ENCODE peak calls at places on chromosomes 1 and 21, in six cellular contexts. R is activated CD4-positive, CD25-positive, alpha-beta regulatory T cell; O is GM04504; V is upper lobe of right lung; I is gastrocnemius medialis; B is astrocyte of the cerebellum. D is an unnamed sample.

GRCh38 chr1:55632906-55633305 is 417.7 kb upstream of the USP24 start:
- DNase-seq in V (no peak), O (no peak), B (no peak), R (no peak), I (no peak), D (no peak)

GRCh38 chr21:36422279-36423098 is 37.3 kb downstream of the CHAF1B start:
- DNase-seq in B (no peak), I (peak; percentile 41), R (no peak), O (peak; percentile 19), V (peak; percentile 73), D (peak; percentile 31)

GRCh38 chr1:154714638-154715037 is 106.7 kb upstream of the ADAR start:
- DNase-seq in V (no peak), B (no peak), I (peak; percentile 52), R (no peak), O (no peak), D (no peak)

GRCh38 chr1:59232209-59232608 is 64.7 kb upstream of the FGGY start:
- DNase-seq in V (no peak), B (no peak), R (no peak), O (no peak), I (no peak), D (no peak)

GRCh38 chr1:75470448-75470847 is 140.5 kb downstream of the SLC44A5 start:
- DNase-seq in I (no peak), B (no peak), R (no peak), V (no peak), O (no peak), D (no peak)

GRCh38 chr1:174974711-174975111 is 25.0 kb upstream of the CACYBP start:
- DNase-seq in B (no peak), O (no peak), R (no peak), I (no peak), V (no peak), D (no peak)

GRCh38 chr1:116766616-116767469 is 12.6 kb downstream of the CD2 start:
- DNase-seq in B (no peak), O (no peak), I (no peak), V (no peak), R (no peak), D (no peak)

GRCh38 chr1:239987103-239987745 is 104.5 kb upstream of the FMN2 start:
- DNase-seq in O (no peak), R (no peak), V (no peak), I (no peak), B (peak; percentile 26), D (no peak)

GRCh38 chr1:199868777-199869176 is 158.7 kb upstream of the NR5A2 start:
- DNase-seq in B (no peak), V (no peak), O (no peak), R (no peak), I (no peak), D (no peak)

GRCh38 chr1:46362158-46362557 is 21.6 kb downstream of the NSUN4 start:
- DNase-seq in O (no peak), B (no peak), V (no peak), R (no peak), I (no peak), D (no peak)

GRCh38 chr1:38127432-38127831 is 80.8 kb upstream of the POU3F1 start:
- DNase-seq in B (no peak), I (no peak), R (no peak), V (no peak), O (no peak), D (no peak)

GRCh38 chr1:75567212-75567611 is 43.7 kb downstream of the SLC44A5 start:
- DNase-seq in B (no peak), O (no peak), I (no peak), R (no peak), V (no peak), D (no peak)

GRCh38 chr21:45857761-45858160 is 123.8 kb upstream of the COL6A1 start:
- DNase-seq in B (no peak), I (no peak), O (no peak), R (no peak), V (no peak), D (no peak)

GRCh38 chr1:188949701-188950100 is 1528.0 kb downstream of the BRINP3 start:
- DNase-seq in V (no peak), B (no peak), R (no peak), I (no peak), O (no peak), D (no peak)

GRCh38 chr1:110765640-110766335 is 91.0 kb upstream of the KCNA3 start:
- DNase-seq in V (no peak), O (peak; percentile 10), I (no peak), R (no peak), B (peak; percentile 6), D (peak; percentile 4)

GRCh38 chr1:196808529-196809235 is 10.8 kb upstream of the CFHR1 start:
- DNase-seq in B (no peak), I (no peak), V (peak; percentile 50), R (no peak), O (no peak), D (no peak)

GRCh38 chr1:228884615-228885566 is 149.6 kb downstream of the RHOU start:
- DNase-seq in R (no peak), B (no peak), O (no peak), V (no peak), I (no peak), D (no peak)

GRCh38 chr1:41950820-41951219 is 32.1 kb upstream of the HIVEP3 start:
- DNase-seq in O (no peak), B (no peak), V (no peak), I (no peak), R (no peak), D (no peak)

GRCh38 chr1:31744165-31744888 is 19.8 kb downstream of the ADGRB2 start:
- DNase-seq in V (no peak), O (no peak), B (no peak), R (no peak), I (no peak), D (no peak)

GRCh38 chr1:107683198-107683657 is 281.8 kb downstream of the VAV3 start:
- DNase-seq in B (no peak), I (no peak), R (no peak), O (no peak), V (no peak), D (no peak)

GRCh38 chr1:63575340-63575826 is 17.8 kb upstream of the PGM1 start:
- DNase-seq in V (no peak), R (no peak), B (no peak), O (peak; percentile 12), I (no peak), D (no peak)

GRCh38 chr1:16018749-16019515 is 1.1 kb upstream of the HSPB7 start:
- DNase-seq in O (no peak), R (no peak), V (no peak), I (peak; percentile 89), B (no peak), D (no peak)

GRCh38 chr1:3900150-3900968 is at the start of gene C1orf174:
- DNase-seq in V (peak; percentile 96), B (peak; percentile 99), O (peak; percentile 97), I (peak; percentile 97), R (peak; percentile 93), D (peak; percentile 96)

GRCh38 chr1:110203021-110203661 is 7.0 kb upstream of the KCNC4 start:
- DNase-seq in B (peak; percentile 42), I (no peak), R (peak; percentile 31), O (peak; percentile 47), V (no peak), D (peak; percentile 65)

GRCh38 chr21:43287111-43287973 is 118.5 kb downstream of the CRYAA start:
- DNase-seq in V (peak; percentile 54), O (no peak), I (no peak), B (no peak), R (no peak), D (peak; percentile 45)

GRCh38 chr21:46120301-46121285 is 22.7 kb downstream of the COL6A2 start:
- DNase-seq in R (no peak), I (peak; percentile 11), O (no peak), B (no peak), V (peak; percentile 60), D (no peak)

GRCh38 chr1:178172939-178173338 is 79.0 kb downstream of the RASAL2 start:
- DNase-seq in V (no peak), O (no peak), I (no peak), B (peak; percentile 29), R (no peak), D (no peak)

GRCh38 chr21:41744028-41744940 is 22.6 kb downstream of the RIPK4 start:
- DNase-seq in R (no peak), O (no peak), I (no peak), V (no peak), B (no peak), D (no peak)

GRCh38 chr1:163082971-163083370 is 13.8 kb downstream of the RGS4 start:
- DNase-seq in B (no peak), V (no peak), O (no peak), R (no peak), I (no peak), D (no peak)

GRCh38 chr21:41511858-41512257 is 3.9 kb upstream of the TMPRSS2 start:
- DNase-seq in B (no peak), I (no peak), R (no peak), O (no peak), V (no peak), D (no peak)

GRCh38 chr1:159867322-159868064 is 5.0 kb upstream of the VSIG8 start:
- DNase-seq in B (no peak), I (no peak), V (peak; percentile 86), R (no peak), O (no peak), D (peak; percentile 81)

GRCh38 chr1:170670751-170671628 is 7.1 kb downstream of the PRRX1 start:
- DNase-seq in R (no peak), O (no peak), I (peak; percentile 58), B (no peak), V (peak; percentile 76), D (no peak)

GRCh38 chr21:33377221-33377620 is 26.0 kb upstream of the IFNGR2 start:
- DNase-seq in I (no peak), O (no peak), R (no peak), B (no peak), V (no peak), D (no peak)

GRCh38 chr1:172041689-172042088 is 200.4 kb downstream of the DNM3 start:
- DNase-seq in O (no peak), B (peak; percentile 8), V (no peak), R (no peak), I (no peak), D (no peak)

GRCh38 chr1:181061891-181062777 is 26.4 kb upstream of the IER5 start:
- DNase-seq in R (no peak), I (peak; percentile 90), O (no peak), V (peak; percentile 77), B (no peak), D (no peak)

GRCh38 chr1:169538998-169539871 is 47.0 kb downstream of the F5 start:
- DNase-seq in R (no peak), I (no peak), B (peak; percentile 96), V (no peak), O (peak; percentile 55), D (no peak)